ENCODE peak calls at places on chromosomes 12 and 14, in six cellular contexts. V is astrocyte of the spinal cord; F is activated naive CD4-positive, alpha-beta T cell; L is ovary; R is NCI-H1092 treated with DMSO at 0.1 percent for 48 hours; O is GM03348. M is an unnamed sample.

GRCh38 chr12:105214141-105214540 is 21.8 kb downstream of the APPL2 start:
- DNase-seq in F (no peak), R (no peak), O (no peak), V (peak; percentile 56), L (no peak), M (no peak)

GRCh38 chr12:104750061-104750460 is 208.0 kb downstream of the SLC41A2 start:
- DNase-seq in O (peak; percentile 83), V (peak; percentile 64), R (no peak), F (no peak), L (no peak), M (no peak)

GRCh38 chr12:3004655-3005565 is 45.7 kb downstream of the TEAD4 start:
- DNase-seq in L (no peak), V (no peak), F (no peak), O (no peak), R (no peak), M (no peak)

GRCh38 chr14:64717870-64718269 is 13.6 kb downstream of the PLEKHG3 start:
- DNase-seq in L (peak; percentile 52), F (no peak), O (no peak), R (peak; percentile 13), V (no peak), M (no peak)

GRCh38 chr12:223751-224240 is 9.8 kb upstream of the SLC6A12 start:
- DNase-seq in L (no peak), R (no peak), V (no peak), O (no peak), F (no peak), M (no peak)

GRCh38 chr12:104736307-104736706 is 221.8 kb downstream of the SLC41A2 start:
- DNase-seq in O (peak; percentile 91), F (no peak), R (no peak), V (peak; percentile 88), L (no peak), M (no peak)

GRCh38 chr14:96090441-96091148 is 51.4 kb downstream of the C14orf132 start:
- DNase-seq in R (peak; percentile 96), O (peak; percentile 80), V (peak; percentile 66), F (no peak), L (peak; percentile 53), M (peak; percentile 98)

GRCh38 chr12:67276469-67276868 is 7.3 kb downstream of the CAND1 start:
- DNase-seq in V (no peak), R (no peak), O (no peak), L (no peak), F (no peak), M (no peak)

GRCh38 chr12:20508362-20508761 is 140.0 kb downstream of the PDE3A start:
- DNase-seq in O (no peak), L (no peak), R (no peak), V (no peak), F (no peak), M (no peak)

GRCh38 chr12:88801227-88802225 is 221.3 kb upstream of the KITLG start:
- DNase-seq in O (no peak), F (no peak), R (no peak), V (no peak), L (no peak), M (no peak)

GRCh38 chr12:83432176-83432719 is 745.5 kb downstream of the TMTC2 start:
- DNase-seq in O (no peak), F (no peak), L (no peak), R (no peak), V (no peak), M (no peak)

GRCh38 chr12:17296882-17297281 is 690.9 kb upstream of the LMO3 start:
- DNase-seq in F (no peak), L (no peak), O (no peak), R (no peak), V (no peak), M (no peak)

GRCh38 chr12:29921307-29921706 is 137.6 kb upstream of the TMTC1 start:
- DNase-seq in R (no peak), V (peak; percentile 29), L (no peak), F (no peak), O (no peak), M (no peak)

GRCh38 chr12:105330938-105331804 is 680 bp downstream of the C12orf75 start:
- DNase-seq in O (peak; percentile 47), V (peak; percentile 34), R (peak; percentile 46), F (peak; percentile 23), L (no peak), M (peak; percentile 32)

GRCh38 chr12:80838708-80839107 is 99.0 kb downstream of the LIN7A start:
- DNase-seq in F (no peak), R (no peak), O (no peak), V (peak; percentile 48), L (no peak), M (peak; percentile 36)

GRCh38 chr12:56838602-56839488 is 75.7 kb downstream of the HSD17B6 start:
- DNase-seq in V (peak; percentile 28), O (no peak), R (no peak), L (no peak), F (no peak), M (no peak)

GRCh38 chr12:74646831-74647230 is 109.2 kb downstream of the ATXN7L3B start:
- DNase-seq in R (peak; percentile 14), F (no peak), V (peak; percentile 10), O (no peak), L (no peak), M (peak; percentile 78)

M was measured in NCI-H1105 treated with DMSO at 0.1 percent for 48 hours.